ENCODE peak calls at places on chromosomes 7 and 10, in seven cellular contexts. P is HuH-7; L is nucleus accumbens; C is nephron progenitor cell; W is RWPE2; B is activated CD8-positive, alpha-beta memory T cell treated with anti-CD3 and anti-CD28 coated beads, Interleukin-2, amount 50 U/mL, for 48 hours; F is CD4-positive, alpha-beta T cell. R is an unnamed sample.

GRCh38 chr7:10122573-10123100 is 851.0 kb upstream of the PHF14 start:
- DNase-seq in P (no peak), L (peak), C (peak), W (no peak), B (no peak), F (no peak), R (peak)

GRCh38 chr7:157411580-157411979 is 74.8 kb downstream of the DNAJB6 start:
- DNase-seq in P (no peak), L (no peak), C (no peak), W (peak), B (peak), F (peak), R (no peak)

GRCh38 chr7:28708458-28708951 is 249.6 kb downstream of the TRIL start:
- DNase-seq in P (no peak), L (peak), C (peak), W (no peak), B (no peak), F (no peak), R (peak)

GRCh38 chr10:4549254-4549653 is 276.8 kb upstream of the AKR1E2 start:
- DNase-seq in P (no peak), L (no peak), C (no peak), W (no peak), B (no peak), F (no peak), R (no peak)

GRCh38 chr7:30852360-30852709 is 59.3 kb upstream of the AQP1 start:
- DNase-seq in P (no peak), L (no peak), C (no peak), W (no peak), B (no peak), F (no peak), R (no peak)

GRCh38 chr10:31142026-31142425 is 110.4 kb upstream of the ZNF438 start:
- DNase-seq in P (no peak), L (no peak), C (no peak), W (no peak), B (no peak), F (no peak), R (no peak)

GRCh38 chr7:80967536-80968297 is 48.9 kb upstream of the SEMA3C start:
- DNase-seq in P (no peak), L (no peak), C (no peak), W (no peak), B (no peak), F (no peak), R (no peak)

GRCh38 chr10:114816308-114816707 is 5.3 kb upstream of the FHIP2A start:
- DNase-seq in P (no peak), L (no peak), C (no peak), W (no peak), B (no peak), F (no peak), R (no peak)

GRCh38 chr7:7681936-7682329 is 36.5 kb downstream of the RPA3 start:
- DNase-seq in P (no peak), L (no peak), C (no peak), W (no peak), B (no peak), F (no peak), R (no peak)

GRCh38 chr7:155874411-155874810 is 62.1 kb upstream of the SHH start:
- DNase-seq in P (no peak), L (no peak), C (no peak), W (no peak), B (peak), F (no peak), R (no peak)

GRCh38 chr7:11604505-11604904 is 227.5 kb downstream of the THSD7A start:
- DNase-seq in P (no peak), L (no peak), C (no peak), W (no peak), B (no peak), F (no peak), R (no peak)

GRCh38 chr7:85186083-85186520 is 754 bp downstream of the SEMA3D start:
- DNase-seq in P (peak), L (no peak), C (peak), W (peak), B (no peak), F (no peak), R (no peak)

R was measured in anterior cingulate cortex.